ENCODE peak calls at places on chromosomes 11 and 22, in ten cellular contexts. U is NB4; P is mesendoderm; A is iPS DF 6.9; C is brain microvascular endothelial cell; Q is esophagus squamous epithelium; O is KBM-7; K is progenitor cell of endocrine pancreas; M is activated CD4-positive, alpha-beta T cell treated with anti-CD3 and anti-CD28 coated beads, Interleukin-2, amount 50 U/mL, for 1 hour; B is activated T-cell treated with anti-CD3 and anti-CD28 coated beads for 24 hours. F is an unnamed sample.

GRCh38 chr11:34044664-34045485 is 6.7 kb upstream of the CAPRIN1 start:
- DNase-seq in C (peak), K (no peak), P (peak), O (peak), Q (no peak), M (no peak), U (peak), A (no peak), B (peak), F (peak)

GRCh38 chr11:7892751-7893356 is 38.2 kb downstream of the OR10A6 start:
- DNase-seq in C (peak), O (peak), P (peak), A (no peak), Q (no peak), K (no peak), B (peak), M (no peak), U (peak), F (peak)

GRCh38 chr11:134759855-134760254 is 347.8 kb upstream of the B3GAT1 start:
- DNase-seq in K (no peak), M (no peak), Q (no peak), O (no peak), A (no peak), C (no peak), P (no peak), U (no peak), B (no peak), F (no peak)

GRCh38 chr11:109422755-109423113 is 744 bp downstream of the C11orf87 start:
- DNase-seq in M (no peak), K (no peak), B (no peak), A (no peak), C (no peak), P (no peak), U (no peak), Q (no peak), O (no peak), F (no peak)

GRCh38 chr11:20367313-20367948 is 3.9 kb downstream of the HTATIP2 start:
- DNase-seq in K (no peak), C (peak), U (peak), Q (no peak), A (no peak), M (peak), P (peak), O (no peak), B (peak), F (peak)

GRCh38 chr22:49087163-49087562 is 740.5 kb downstream of the BRD1 start:
- DNase-seq in C (no peak), B (no peak), A (no peak), U (no peak), M (no peak), P (no peak), O (no peak), Q (no peak), K (no peak), F (no peak)

GRCh38 chr22:44583854-44584253 is 85.8 kb upstream of the RTL6 start:
- DNase-seq in U (no peak), C (no peak), B (no peak), M (no peak), Q (no peak), K (no peak), A (no peak), O (no peak), P (no peak), F (no peak)

GRCh38 chr11:94737171-94737611 is 31.0 kb upstream of the AMOTL1 start:
- DNase-seq in U (no peak), M (no peak), B (no peak), Q (no peak), A (no peak), K (no peak), C (no peak), O (no peak), P (peak), F (peak)

GRCh38 chr11:134445601-134446325 is 33.7 kb upstream of the B3GAT1 start:
- DNase-seq in A (no peak), B (no peak), O (no peak), C (no peak), U (no peak), M (no peak), Q (no peak), P (no peak), K (no peak), F (no peak)

GRCh38 chr11:23502389-23502788 is 642.1 kb upstream of the CCDC179 start:
- DNase-seq in Q (no peak), U (no peak), A (no peak), M (no peak), O (no peak), K (no peak), B (no peak), C (no peak), P (no peak), F (no peak)

GRCh38 chr11:122656631-122657101 is 1.1 kb downstream of the UBASH3B start:
- DNase-seq in Q (no peak), M (peak), C (no peak), K (peak), B (peak), U (peak), P (peak), A (no peak), O (peak), F (no peak)

GRCh38 chr11:44623321-44623715 is 57.9 kb downstream of the CD82 start:
- DNase-seq in M (no peak), B (no peak), K (peak), C (no peak), A (no peak), P (no peak), Q (no peak), O (no peak), U (no peak), F (peak)

GRCh38 chr11:68584097-68584496 is 100.2 kb upstream of the GAL start:
- DNase-seq in M (peak), U (peak), C (peak), A (peak), B (peak), K (peak), Q (no peak), P (peak), O (peak), F (peak)

GRCh38 chr11:47435687-47436086 is 9.4 kb upstream of the PSMC3 start:
- DNase-seq in M (no peak), C (no peak), U (no peak), K (no peak), B (no peak), P (no peak), O (no peak), A (no peak), Q (no peak), F (no peak)

GRCh38 chr11:109547356-109548027 is 125.5 kb downstream of the C11orf87 start:
- DNase-seq in O (no peak), C (peak), B (no peak), K (no peak), Q (no peak), M (no peak), P (peak), U (no peak), A (no peak), F (no peak)

GRCh38 chr11:116653206-116653605 is 119.6 kb downstream of the BUD13 start:
- DNase-seq in O (no peak), P (no peak), Q (no peak), C (no peak), K (no peak), A (no peak), B (no peak), M (no peak), U (no peak), F (no peak)

GRCh38 chr11:77125191-77125590 is 2.9 kb upstream of the MYO7A start:
- DNase-seq in A (no peak), C (no peak), M (no peak), P (no peak), U (no peak), Q (no peak), B (no peak), O (no peak), K (no peak), F (no peak)

GRCh38 chr22:19136915-19137314 is 5.8 kb downstream of the TSSK2 start:
- DNase-seq in M (no peak), O (no peak), K (no peak), B (no peak), C (no peak), A (no peak), U (no peak), Q (no peak), P (no peak), F (no peak)

GRCh38 chr11:30488304-30488998 is 97.7 kb downstream of the MPPED2 start:
- DNase-seq in U (no peak), Q (no peak), O (no peak), K (no peak), P (no peak), C (peak), M (no peak), A (no peak), B (no peak), F (peak)

F was measured in Daoy.